ENCODE peak calls at places on chromosomes 13 and 19, in six cellular contexts. Z, T, W, E, K and V are unnamed samples.

GRCh38 chr13:51846756-51847155 is 1.8 kb upstream of the TMEM272 start:
- DNase-seq in Z (no peak), T (no peak), W (no peak), E (no peak), K (no peak), V (no peak)

GRCh38 chr13:45258339-45258685 is 57.5 kb upstream of the KCTD4 start:
- DNase-seq in Z (no peak), T (no peak), W (no peak), E (no peak), K (no peak), V (no peak)

GRCh38 chr19:12984143-12984627 is 11.1 kb upstream of the NFIX start:
- DNase-seq in Z (no peak), T (no peak), W (no peak), E (no peak), K (peak), V (no peak)

GRCh38 chr13:24050292-24050711 is 110.2 kb upstream of the SPATA13 start:
- DNase-seq in Z (no peak), T (no peak), W (no peak), E (peak), K (peak), V (no peak)

GRCh38 chr19:35327642-35328041 is 1.3 kb upstream of the CD22 start:
- DNase-seq in Z (no peak), T (no peak), W (no peak), E (no peak), K (no peak), V (no peak)

GRCh38 chr19:54160182-54160811 is 776 bp upstream of the LENG1 start:
- DNase-seq in Z (no peak), T (peak), W (no peak), E (no peak), K (no peak), V (no peak)

GRCh38 chr19:41225238-41226052 is 6.4 kb downstream of the AXL start:
- DNase-seq in Z (peak), T (peak), W (peak), E (no peak), K (peak), V (peak)

GRCh38 chr13:31038834-31039552 is 106.5 kb downstream of the TEX26 start:
- DNase-seq in Z (no peak), T (peak), W (peak), E (no peak), K (peak), V (no peak)

GRCh38 chr19:47068246-47068645 is 19.8 kb upstream of the TMEM160 start:
- DNase-seq in Z (no peak), T (no peak), W (no peak), E (no peak), K (peak), V (no peak)

GRCh38 chr13:46621133-46621532 is 68.2 kb downstream of the LRCH1 start:
- DNase-seq in Z (no peak), T (no peak), W (no peak), E (no peak), K (no peak), V (no peak)

GRCh38 chr19:18387395-18387794 is 1.4 kb downstream of the GDF15 start:
- DNase-seq in Z (no peak), T (no peak), W (no peak), E (no peak), K (peak), V (no peak)

GRCh38 chr13:107866007-107866665 is 349.2 kb downstream of the LIG4 start:
- DNase-seq in Z (no peak), T (no peak), W (no peak), E (peak), K (peak), V (no peak)

GRCh38 chr19:9917322-9917721 is 19.0 kb downstream of the OLFM2 start:
- DNase-seq in Z (no peak), T (peak), W (peak), E (peak), K (peak), V (no peak)

GRCh38 chr13:109836629-109837607 is 50.5 kb upstream of the IRS2 start:
- DNase-seq in Z (no peak), T (no peak), W (no peak), E (no peak), K (no peak), V (no peak)

GRCh38 chr13:50989476-50989875 is 79.9 kb downstream of the RNASEH2B start:
- DNase-seq in Z (no peak), T (no peak), W (no peak), E (no peak), K (no peak), V (no peak)

GRCh38 chr13:75175575-75175974 is 306.4 kb downstream of the TBC1D4 start:
- DNase-seq in Z (no peak), T (no peak), W (no peak), E (no peak), K (peak), V (no peak)

GRCh38 chr13:28636078-28636477 is 22.9 kb upstream of the POMP start:
- DNase-seq in Z (no peak), T (no peak), W (no peak), E (no peak), K (no peak), V (peak)

GRCh38 chr19:48029431-48029830 is 14.4 kb downstream of the CABP5 start:
- DNase-seq in Z (no peak), T (no peak), W (no peak), E (no peak), K (no peak), V (no peak)

GRCh38 chr13:27797228-27797624 is 4.9 kb downstream of the GSX1 start:
- DNase-seq in Z (no peak), T (no peak), W (no peak), E (no peak), K (no peak), V (no peak)

GRCh38 chr19:55526216-55527196 is 10.4 kb downstream of the SBK2 start:
- DNase-seq in Z (peak), T (no peak), W (no peak), E (peak), K (peak), V (no peak)

GRCh38 chr13:61685683-61686013 is 270.0 kb upstream of the PCDH20 start:
- DNase-seq in Z (no peak), T (no peak), W (no peak), E (no peak), K (no peak), V (no peak)

GRCh38 chr19:39212377-39212742 is 8.3 kb upstream of the SYCN start:
- DNase-seq in Z (no peak), T (peak), W (peak), E (no peak), K (peak), V (no peak)

GRCh38 chr19:19548915-19549537 is 11.0 kb downstream of the CILP2 start:
- DNase-seq in Z (no peak), T (no peak), W (no peak), E (no peak), K (peak), V (no peak)